ENCODE peak calls at places on chromosome 1, in four cellular contexts. B, X, R and J are unnamed samples.

GRCh38 chr1:89946532-89946931 is 48.4 kb upstream of the ZNF326 start:
- DNase-seq in B (no peak), X (no peak), R (no peak), J (no peak)

GRCh38 chr1:53470155-53470554 is 11.0 kb downstream of the DMRTB1 start:
- DNase-seq in B (peak), X (peak), R (peak), J (peak)

GRCh38 chr1:115089443-115090340 is at the start of gene TSPAN2:
- DNase-seq in B (peak), X (peak), R (peak), J (no peak)

GRCh38 chr1:66445492-66446181 is 88.3 kb upstream of the SGIP1 start:
- DNase-seq in B (no peak), X (no peak), R (peak), J (no peak)

GRCh38 chr1:58902830-58903229 is 119.0 kb upstream of the JUN start:
- DNase-seq in B (no peak), X (no peak), R (no peak), J (no peak)

GRCh38 chr1:206761369-206761768 is 9.2 kb upstream of the IL19 start:
- DNase-seq in B (no peak), X (no peak), R (no peak), J (no peak)

GRCh38 chr1:119988316-119989067 is 81.0 kb downstream of the NOTCH2 start:
- DNase-seq in B (no peak), X (no peak), R (no peak), J (peak)

GRCh38 chr1:51963592-51964308 is 26.8 kb downstream of the RAB3B start:
- DNase-seq in B (no peak), X (no peak), R (no peak), J (no peak)

GRCh38 chr1:103435443-103435842 is 90.1 kb upstream of the RNPC3 start:
- DNase-seq in B (no peak), X (no peak), R (no peak), J (no peak)

GRCh38 chr1:174850726-174851125 is 149.0 kb upstream of the CACYBP start:
- DNase-seq in B (no peak), X (no peak), R (no peak), J (no peak)

GRCh38 chr1:23727362-23727811 is 15.9 kb upstream of the ELOA start:
- DNase-seq in B (no peak), X (peak), R (peak), J (peak)

GRCh38 chr1:213560226-213560625 is 427.5 kb upstream of the PROX1 start:
- DNase-seq in B (no peak), X (no peak), R (no peak), J (no peak)

GRCh38 chr1:213569816-213570150 is 418.0 kb upstream of the PROX1 start:
- DNase-seq in B (no peak), X (no peak), R (no peak), J (no peak)

GRCh38 chr1:213568929-213569815 is 418.6 kb upstream of the PROX1 start:
- DNase-seq in B (no peak), X (no peak), R (no peak), J (no peak)

GRCh38 chr1:213561870-213562269 is 425.9 kb upstream of the PROX1 start:
- DNase-seq in B (no peak), X (no peak), R (no peak), J (no peak)

DNA sequence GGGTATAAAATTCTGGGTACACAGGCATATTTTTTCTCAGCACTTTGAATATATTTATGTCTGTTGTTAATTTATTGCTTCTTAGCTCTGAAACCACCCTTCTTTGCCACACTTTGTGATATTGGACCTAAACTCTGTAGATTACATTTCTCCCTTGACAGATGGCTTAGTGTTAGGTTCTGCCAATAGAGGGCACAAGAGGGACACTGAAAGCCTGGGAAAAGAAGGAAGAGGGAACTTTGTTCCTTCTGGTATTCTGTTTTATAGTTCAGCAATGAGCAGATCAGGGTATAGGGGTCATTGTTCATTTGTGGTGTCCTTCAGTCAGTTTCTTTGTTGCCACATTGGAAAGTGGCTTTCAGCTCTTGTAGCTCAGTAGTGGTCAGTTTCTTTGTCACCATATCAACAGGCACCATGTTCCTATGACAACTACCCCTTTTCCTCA is 423.5 kb upstream of the PROX1 start:
- DNase-seq in B (no peak), X (peak), R (no peak), J (peak)
- TF ChIP-seq CTCF in B (no peak), X (no peak), R (no peak), J (peak)

DNA sequence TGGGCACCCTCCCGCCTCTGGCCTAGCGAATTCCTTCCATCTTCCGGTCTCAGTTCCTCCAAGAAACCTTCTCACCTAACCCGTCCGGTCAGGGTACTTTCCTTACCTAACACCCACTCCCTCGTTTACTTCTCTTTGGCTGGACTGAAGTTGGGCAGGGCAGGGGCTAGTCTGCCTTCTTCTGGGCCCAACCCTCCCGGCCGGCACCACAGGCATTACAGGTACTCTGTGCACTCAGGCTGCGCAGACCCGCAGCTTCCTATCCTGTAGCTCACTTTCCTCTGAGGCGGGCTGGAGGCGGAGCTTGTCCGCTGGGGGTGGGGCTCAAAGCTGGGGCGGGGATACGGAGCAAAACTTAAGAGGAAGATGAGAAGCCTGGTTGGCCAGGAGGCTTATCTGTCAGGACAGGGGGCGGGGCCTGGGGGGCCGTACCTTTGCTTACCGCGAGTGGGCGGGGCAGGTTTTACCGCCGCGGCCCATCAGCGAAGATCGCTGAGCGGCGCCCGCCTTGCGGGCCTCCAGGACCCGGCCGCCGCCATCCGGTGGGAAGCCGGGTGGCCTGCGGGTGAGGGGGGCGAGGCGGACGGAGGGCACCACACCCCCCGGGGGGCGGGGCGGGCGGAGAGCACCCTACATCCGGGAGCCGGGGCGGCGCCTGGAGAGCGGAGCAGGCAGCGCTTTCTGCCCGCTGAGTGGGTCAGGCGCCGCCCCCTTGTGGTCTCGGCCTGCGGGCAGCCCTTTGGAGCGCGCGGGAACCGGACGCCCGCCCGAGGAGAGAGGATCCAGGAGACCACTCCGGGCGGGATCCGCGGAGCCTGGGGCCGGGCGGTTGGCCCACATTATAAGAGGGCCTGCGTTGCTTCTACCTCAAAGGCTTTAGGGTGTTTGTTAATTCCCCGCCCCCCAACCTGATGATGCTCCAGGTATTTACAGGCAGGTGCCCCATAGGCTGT is 31.9 kb downstream of the ZNF648 start:
- DNase-seq in B (peak), X (peak), R (peak), J (peak)
- TF ChIP-seq CTCF in B (no peak), X (peak), R (no peak), J (peak)

DNA sequence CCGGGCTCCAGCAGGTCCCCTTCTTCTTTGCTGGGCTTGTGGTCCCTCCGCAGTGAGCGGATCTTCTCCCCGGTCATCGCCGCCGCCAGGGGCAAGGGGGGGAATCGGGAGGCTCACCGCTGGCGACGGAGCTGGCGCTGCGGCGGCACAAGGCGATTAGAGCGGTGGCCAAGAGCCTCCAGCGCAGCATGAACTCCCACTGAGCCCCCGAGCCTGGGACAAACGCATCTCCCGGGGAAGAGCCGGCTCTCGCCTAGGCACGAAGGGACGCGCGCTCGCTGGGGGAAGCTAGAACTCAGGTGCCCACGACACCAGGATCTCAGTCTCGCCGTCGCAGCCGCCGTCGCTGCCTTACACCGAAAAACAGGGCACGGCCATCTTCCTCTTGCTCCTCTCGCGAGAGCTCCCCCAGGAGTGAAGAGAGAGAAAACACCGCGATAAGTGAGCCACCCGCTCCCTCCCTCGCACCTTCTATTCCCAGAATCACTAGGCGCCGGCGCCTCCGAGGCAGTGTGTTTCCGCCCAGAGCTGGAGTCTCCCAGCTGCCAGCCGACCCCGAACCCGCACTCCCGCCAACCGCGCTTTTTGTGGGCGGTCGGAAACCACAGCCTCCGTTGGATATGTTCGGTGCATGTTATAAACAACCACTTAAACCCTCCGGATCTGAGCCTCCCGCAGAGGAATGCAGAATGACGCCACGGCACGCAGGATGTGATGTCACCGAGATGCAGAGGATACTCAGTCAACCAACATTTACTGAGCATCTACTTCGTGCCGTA is at the start of gene ANKRD13C:
- DNase-seq in B (peak), X (peak), R (peak), J (peak)
- TF ChIP-seq CTCF in B (no peak), X (no peak), R (no peak), J (no peak)

GRCh38 chr1:41503507-41504125 is 19.1 kb upstream of the EDN2 start:
- DNase-seq in B (no peak), X (no peak), R (no peak), J (no peak)
- TF ChIP-seq CTCF in B (peak), X (no peak), R (no peak), J (no peak)

GRCh38 chr1:91764471-91765115 is 121.4 kb downstream of the TGFBR3 start:
- DNase-seq in B (no peak), X (no peak), R (no peak), J (no peak)
- TF ChIP-seq CTCF in B (no peak), X (no peak), R (no peak), J (no peak)